ENCODE peak calls at places on chromosomes 3 and 15, in six cellular contexts. One of them, this sample, is unnamed. For H3K4me1, the result is how much of the 10 kb centered on the place peaks cover.

GRCh38 chr15:40232625-40233070 is 6.2 kb upstream of the PAK6 start:
- DNase-seq in CD8-positive, alpha-beta T cell: no peak
- DNase-seq in neural progenitor cell: no peak
- DNase-seq in thoracic aorta: no peak
- DNase-seq in psoas muscle: no peak
- DNase-seq in Caco-2: no peak
- DNase-seq in this sample: no peak

GRCh38 chr3:110542552-110543164 is 529.0 kb upstream of the NECTIN3 start:
- DNase-seq in CD8-positive, alpha-beta T cell: no peak
- DNase-seq in psoas muscle: no peak
- DNase-seq in neural progenitor cell: no peak
- DNase-seq in Caco-2: no peak
- DNase-seq in thoracic aorta: no peak
- DNase-seq in this sample: no peak

GRCh38 chr3:78905700-78906099 is 862.1 kb downstream of the ROBO1 start:
- DNase-seq in neural progenitor cell: no peak
- DNase-seq in Caco-2: no peak
- DNase-seq in psoas muscle: no peak
- DNase-seq in thoracic aorta: no peak
- DNase-seq in CD8-positive, alpha-beta T cell: no peak
- DNase-seq in this sample: no peak

GRCh38 chr3:183650554-183650953 is 15.1 kb downstream of the KLHL24 start:
- DNase-seq in Caco-2: no peak
- DNase-seq in neural progenitor cell: no peak
- DNase-seq in thoracic aorta: no peak
- DNase-seq in psoas muscle: no peak
- DNase-seq in CD8-positive, alpha-beta T cell: no peak
- DNase-seq in this sample: no peak

GRCh38 chr15:51366071-51366470 is 24.6 kb downstream of the GLDN start:
- DNase-seq in psoas muscle: no peak
- DNase-seq in Caco-2: no peak
- DNase-seq in CD8-positive, alpha-beta T cell: no peak
- DNase-seq in neural progenitor cell: no peak
- DNase-seq in thoracic aorta: no peak
- DNase-seq in this sample: no peak

GRCh38 chr15:68279218-68279533 is 1.6 kb downstream of the FEM1B start:
- DNase-seq in Caco-2: no peak
- DNase-seq in neural progenitor cell: no peak
- DNase-seq in psoas muscle: no peak
- DNase-seq in thoracic aorta: no peak
- DNase-seq in CD8-positive, alpha-beta T cell: no peak
- DNase-seq in this sample: no peak

GRCh38 chr15:29827421-29827820 is 5.2 kb upstream of the TJP1 start:
- DNase-seq in CD8-positive, alpha-beta T cell: no peak
- DNase-seq in psoas muscle: no peak
- DNase-seq in Caco-2: no peak
- DNase-seq in thoracic aorta: no peak
- DNase-seq in neural progenitor cell: no peak
- DNase-seq in this sample: no peak

GRCh38 chr3:195806211-195806915 is 5.4 kb downstream of the MUC4 start:
- DNase-seq in Caco-2: no peak
- DNase-seq in neural progenitor cell: peak
- DNase-seq in psoas muscle: no peak
- DNase-seq in thoracic aorta: no peak
- DNase-seq in CD8-positive, alpha-beta T cell: no peak
- DNase-seq in this sample: no peak

GRCh38 chr3:99536555-99537314 is 101.7 kb upstream of the COL8A1 start:
- DNase-seq in Caco-2: no peak
- DNase-seq in psoas muscle: no peak
- DNase-seq in thoracic aorta: no peak
- DNase-seq in neural progenitor cell: no peak
- DNase-seq in CD8-positive, alpha-beta T cell: no peak
- DNase-seq in this sample: no peak

GRCh38 chr15:92930776-92931175 is 30.7 kb downstream of the CHD2 start:
- DNase-seq in psoas muscle: no peak
- DNase-seq in thoracic aorta: no peak
- DNase-seq in Caco-2: no peak
- DNase-seq in neural progenitor cell: no peak
- DNase-seq in CD8-positive, alpha-beta T cell: no peak
- DNase-seq in this sample: no peak

GRCh38 chr15:60396100-60396499 is 1.7 kb downstream of the ANXA2 start:
- DNase-seq in neural progenitor cell: no peak
- DNase-seq in thoracic aorta: no peak
- DNase-seq in CD8-positive, alpha-beta T cell: no peak
- DNase-seq in psoas muscle: no peak
- DNase-seq in Caco-2: no peak
- DNase-seq in this sample: no peak

GRCh38 chr3:107657971-107658370 is 135.2 kb downstream of the BBX start:
- DNase-seq in psoas muscle: no peak
- DNase-seq in thoracic aorta: no peak
- DNase-seq in CD8-positive, alpha-beta T cell: no peak
- DNase-seq in Caco-2: no peak
- DNase-seq in neural progenitor cell: no peak
- DNase-seq in this sample: no peak

GRCh38 chr15:83846847-83847246 is 192.9 kb downstream of the ADAMTSL3 start:
- DNase-seq in neural progenitor cell: no peak
- DNase-seq in CD8-positive, alpha-beta T cell: no peak
- DNase-seq in thoracic aorta: no peak
- DNase-seq in Caco-2: no peak
- DNase-seq in psoas muscle: no peak
- DNase-seq in this sample: no peak

GRCh38 chr15:100959066-100960050 is 40.2 kb downstream of the LRRK1 start:
- DNase-seq in CD8-positive, alpha-beta T cell: no peak
- DNase-seq in psoas muscle: no peak
- DNase-seq in neural progenitor cell: no peak
- DNase-seq in thoracic aorta: no peak
- DNase-seq in Caco-2: no peak
- DNase-seq in this sample: no peak

GRCh38 chr3:127070776-127071175 is 87.9 kb downstream of the PLXNA1 start:
- DNase-seq in thoracic aorta: no peak
- DNase-seq in Caco-2: peak
- DNase-seq in neural progenitor cell: no peak
- DNase-seq in CD8-positive, alpha-beta T cell: no peak
- DNase-seq in psoas muscle: peak
- DNase-seq in this sample: no peak

GRCh38 chr15:27846722-27847420 is 252.2 kb downstream of the OCA2 start:
- DNase-seq in Caco-2: no peak
- DNase-seq in psoas muscle: no peak
- DNase-seq in thoracic aorta: no peak
- DNase-seq in CD8-positive, alpha-beta T cell: no peak
- DNase-seq in neural progenitor cell: no peak
- DNase-seq in this sample: no peak

GRCh38 chr3:156181509-156181908 is 61.1 kb downstream of the KCNAB1 start:
- DNase-seq in thoracic aorta: no peak
- DNase-seq in CD8-positive, alpha-beta T cell: no peak
- DNase-seq in psoas muscle: no peak
- DNase-seq in Caco-2: no peak
- DNase-seq in neural progenitor cell: no peak
- DNase-seq in this sample: no peak

GRCh38 chr3:192413461-192413860 is 313.9 kb downstream of the FGF12 start:
- DNase-seq in CD8-positive, alpha-beta T cell: no peak
- DNase-seq in thoracic aorta: no peak
- DNase-seq in psoas muscle: no peak
- DNase-seq in neural progenitor cell: no peak
- DNase-seq in Caco-2: no peak
- DNase-seq in this sample: no peak

GRCh38 chr15:93044301-93045190 is 44.5 kb downstream of the RGMA start:
- DNase-seq in CD8-positive, alpha-beta T cell: no peak
- DNase-seq in psoas muscle: peak
- DNase-seq in thoracic aorta: no peak
- DNase-seq in Caco-2: no peak
- DNase-seq in neural progenitor cell: no peak
- DNase-seq in this sample: no peak

GRCh38 chr3:112352720-112353119 is 19.8 kb downstream of the CD200 start:
- DNase-seq in Caco-2: no peak
- DNase-seq in CD8-positive, alpha-beta T cell: no peak
- DNase-seq in neural progenitor cell: no peak
- DNase-seq in thoracic aorta: no peak
- DNase-seq in psoas muscle: no peak
- DNase-seq in this sample: no peak

GRCh38 chr3:112351823-112352222 is 18.9 kb downstream of the CD200 start:
- DNase-seq in psoas muscle: no peak
- DNase-seq in thoracic aorta: no peak
- DNase-seq in CD8-positive, alpha-beta T cell: no peak
- DNase-seq in Caco-2: no peak
- DNase-seq in neural progenitor cell: no peak
- DNase-seq in this sample: no peak

GRCh38 chr3:112357888-112358287 is 24.9 kb downstream of the CD200 start:
- DNase-seq in CD8-positive, alpha-beta T cell: no peak
- DNase-seq in neural progenitor cell: no peak
- DNase-seq in psoas muscle: no peak
- DNase-seq in thoracic aorta: no peak
- DNase-seq in Caco-2: no peak
- DNase-seq in this sample: no peak

GRCh38 chr3:112353365-112353764 is 20.4 kb downstream of the CD200 start:
- DNase-seq in thoracic aorta: no peak
- DNase-seq in psoas muscle: no peak
- DNase-seq in Caco-2: no peak
- DNase-seq in CD8-positive, alpha-beta T cell: no peak
- DNase-seq in neural progenitor cell: no peak
- DNase-seq in this sample: no peak

DNA sequence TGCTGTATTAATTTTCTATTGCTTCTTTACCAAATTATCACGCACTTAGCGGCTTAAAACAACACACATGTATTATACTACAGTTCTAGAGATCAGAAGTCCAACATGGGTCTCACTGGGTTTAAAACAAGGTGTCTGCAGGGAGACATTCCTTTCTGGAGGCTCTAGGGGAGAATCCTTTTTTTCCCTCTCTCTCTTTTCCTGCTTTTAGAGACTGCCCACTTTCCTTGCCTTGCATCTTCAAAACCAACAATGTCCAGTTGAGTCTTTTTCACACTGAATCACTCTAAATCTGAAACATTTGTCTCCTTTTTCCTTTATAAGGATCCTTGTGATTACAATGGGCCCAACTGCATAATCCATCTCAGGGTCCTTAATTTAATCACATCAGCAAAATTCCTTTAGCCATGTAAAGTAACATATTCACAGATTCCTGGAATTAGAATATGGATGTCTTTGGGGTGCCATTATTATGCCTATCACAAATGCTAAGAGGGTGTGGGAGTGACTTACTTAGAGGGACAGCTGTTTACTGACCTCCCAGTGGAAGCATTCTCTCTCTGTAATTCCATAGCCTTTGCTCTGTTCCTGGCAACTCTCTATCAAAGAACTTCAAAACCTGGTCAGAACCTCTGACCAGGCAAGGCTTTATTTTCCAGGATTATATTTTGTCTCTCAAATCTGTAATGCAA is 21.8 kb downstream of the CD200 start:
- DNase-seq in neural progenitor cell: no peak
- DNase-seq in psoas muscle: no peak
- DNase-seq in CD8-positive, alpha-beta T cell: no peak
- DNase-seq in thoracic aorta: no peak
- DNase-seq in Caco-2: no peak
- DNase-seq in this sample: no peak
- H3K4me1 ChIP-seq in neural progenitor cell: under half
- H3K4me1 ChIP-seq in psoas muscle: under half
- H3K4me1 ChIP-seq in CD8-positive, alpha-beta T cell: under half
- H3K4me1 ChIP-seq in thoracic aorta: half or more
- H3K4me1 ChIP-seq in Caco-2: under half
- H3K4me1 ChIP-seq in this sample: under half

GRCh38 chr3:188305220-188305619 is 151.3 kb downstream of the LPP start:
- DNase-seq in psoas muscle: no peak
- DNase-seq in CD8-positive, alpha-beta T cell: no peak
- DNase-seq in neural progenitor cell: no peak
- DNase-seq in thoracic aorta: no peak
- DNase-seq in Caco-2: no peak
- DNase-seq in this sample: no peak

GRCh38 chr3:188306435-188306980 is 152.6 kb downstream of the LPP start:
- DNase-seq in Caco-2: no peak
- DNase-seq in CD8-positive, alpha-beta T cell: no peak
- DNase-seq in psoas muscle: no peak
- DNase-seq in neural progenitor cell: no peak
- DNase-seq in thoracic aorta: no peak
- DNase-seq in this sample: no peak

GRCh38 chr3:188301147-188301546 is 147.2 kb downstream of the LPP start:
- DNase-seq in neural progenitor cell: no peak
- DNase-seq in thoracic aorta: no peak
- DNase-seq in CD8-positive, alpha-beta T cell: no peak
- DNase-seq in psoas muscle: no peak
- DNase-seq in Caco-2: no peak
- DNase-seq in this sample: no peak

GRCh38 chr3:188303823-188304222 is 149.9 kb downstream of the LPP start:
- DNase-seq in neural progenitor cell: no peak
- DNase-seq in psoas muscle: no peak
- DNase-seq in Caco-2: no peak
- DNase-seq in CD8-positive, alpha-beta T cell: no peak
- DNase-seq in thoracic aorta: no peak
- DNase-seq in this sample: no peak

GRCh38 chr3:188303286-188303799 is 149.4 kb downstream of the LPP start:
- DNase-seq in neural progenitor cell: no peak
- DNase-seq in thoracic aorta: no peak
- DNase-seq in CD8-positive, alpha-beta T cell: no peak
- DNase-seq in psoas muscle: no peak
- DNase-seq in Caco-2: no peak
- DNase-seq in this sample: no peak
- TF ChIP-seq CTCF in neural progenitor cell: no peak
- TF ChIP-seq CTCF in thoracic aorta: no peak
- TF ChIP-seq CTCF in CD8-positive, alpha-beta T cell: no peak
- TF ChIP-seq CTCF in psoas muscle: no peak
- TF ChIP-seq CTCF in Caco-2: no peak
- TF ChIP-seq CTCF in this sample: no peak

GRCh38 chr15:98737721-98738120 is 89.4 kb downstream of the IGF1R start:
- DNase-seq in Caco-2: no peak
- DNase-seq in neural progenitor cell: no peak
- DNase-seq in psoas muscle: no peak
- DNase-seq in thoracic aorta: no peak
- DNase-seq in CD8-positive, alpha-beta T cell: no peak
- DNase-seq in this sample: no peak
- H3K4me1 ChIP-seq in Caco-2: under half
- H3K4me1 ChIP-seq in neural progenitor cell: under half
- H3K4me1 ChIP-seq in psoas muscle: under half
- H3K4me1 ChIP-seq in thoracic aorta: half or more
- H3K4me1 ChIP-seq in CD8-positive, alpha-beta T cell: under half
- H3K4me1 ChIP-seq in this sample: under half

GRCh38 chr3:101544181-101544850 is 17.4 kb upstream of the TRMT10C start:
- DNase-seq in Caco-2: no peak
- DNase-seq in psoas muscle: no peak
- DNase-seq in thoracic aorta: no peak
- DNase-seq in neural progenitor cell: no peak
- DNase-seq in CD8-positive, alpha-beta T cell: no peak
- DNase-seq in this sample: no peak
- TF ChIP-seq CTCF in Caco-2: no peak
- TF ChIP-seq CTCF in psoas muscle: peak
- TF ChIP-seq CTCF in thoracic aorta: no peak
- TF ChIP-seq CTCF in neural progenitor cell: peak
- TF ChIP-seq CTCF in CD8-positive, alpha-beta T cell: no peak
- TF ChIP-seq CTCF in this sample: no peak

GRCh38 chr3:47641739-47642138 is 63.1 kb upstream of the CSPG5 start:
- DNase-seq in Caco-2: no peak
- DNase-seq in psoas muscle: no peak
- DNase-seq in CD8-positive, alpha-beta T cell: no peak
- DNase-seq in thoracic aorta: no peak
- DNase-seq in neural progenitor cell: no peak
- DNase-seq in this sample: no peak
- H3K4me1 ChIP-seq in Caco-2: under half
- H3K4me1 ChIP-seq in psoas muscle: under half
- H3K4me1 ChIP-seq in CD8-positive, alpha-beta T cell: under half
- H3K4me1 ChIP-seq in thoracic aorta: under half
- H3K4me1 ChIP-seq in neural progenitor cell: under half
- H3K4me1 ChIP-seq in this sample: under half

GRCh38 chr3:137709011-137709601 is 55.0 kb upstream of the SOX14 start:
- DNase-seq in CD8-positive, alpha-beta T cell: no peak
- DNase-seq in psoas muscle: no peak
- DNase-seq in neural progenitor cell: peak
- DNase-seq in thoracic aorta: no peak
- DNase-seq in Caco-2: no peak
- DNase-seq in this sample: no peak
- TF ChIP-seq CTCF in CD8-positive, alpha-beta T cell: no peak
- TF ChIP-seq CTCF in psoas muscle: no peak
- TF ChIP-seq CTCF in neural progenitor cell: peak
- TF ChIP-seq CTCF in thoracic aorta: no peak
- TF ChIP-seq CTCF in Caco-2: peak
- TF ChIP-seq CTCF in this sample: no peak

This sample was measured in ovary.